ENCODE peak calls at places on chromosomes 2 and 18, in four cellular contexts. One of them, this sample, is unnamed.

GRCh38 chr2:139018252-139018651 is 238.1 kb upstream of the NXPH2 start:
- DNase-seq in endothelial cell: no peak
- DNase-seq in Caki2: no peak
- DNase-seq in suprapubic skin: no peak
- DNase-seq in this sample: no peak

GRCh38 chr18:58991127-58991798 is 126.6 kb downstream of the ZNF532 start:
- DNase-seq in endothelial cell: no peak
- DNase-seq in Caki2: no peak
- DNase-seq in suprapubic skin: no peak
- DNase-seq in this sample: no peak

GRCh38 chr2:36965751-36966369 is 476 bp downstream of the STRN start:
- DNase-seq in endothelial cell: peak; percentile 53
- DNase-seq in Caki2: peak; percentile 33
- DNase-seq in suprapubic skin: no peak
- DNase-seq in this sample: no peak

GRCh38 chr18:45522371-45522770 is 92.9 kb upstream of the SLC14A2 start:
- DNase-seq in endothelial cell: no peak
- DNase-seq in Caki2: no peak
- DNase-seq in suprapubic skin: no peak
- DNase-seq in this sample: no peak

GRCh38 chr2:10253596-10254372 is 48.9 kb upstream of the HPCAL1 start:
- DNase-seq in endothelial cell: no peak
- DNase-seq in Caki2: no peak
- DNase-seq in suprapubic skin: peak; percentile 42
- DNase-seq in this sample: no peak

GRCh38 chr2:227125506-227125905 is 38.5 kb downstream of the COL4A4 start:
- DNase-seq in endothelial cell: peak; percentile 20
- DNase-seq in Caki2: no peak
- DNase-seq in suprapubic skin: no peak
- DNase-seq in this sample: no peak

GRCh38 chr2:71612581-71613520 is 159.5 kb downstream of the DYSF start:
- DNase-seq in endothelial cell: no peak
- DNase-seq in Caki2: no peak
- DNase-seq in suprapubic skin: peak; percentile 54
- DNase-seq in this sample: no peak

GRCh38 chr2:119116411-119117295 is 41.9 kb downstream of the C1QL2 start:
- DNase-seq in endothelial cell: no peak
- DNase-seq in Caki2: no peak
- DNase-seq in suprapubic skin: no peak
- DNase-seq in this sample: no peak

GRCh38 chr2:26558271-26559043 is 80.5 kb upstream of the OTOF start:
- DNase-seq in endothelial cell: no peak
- DNase-seq in Caki2: peak; percentile 21
- DNase-seq in suprapubic skin: peak; percentile 31
- DNase-seq in this sample: peak; percentile 25

GRCh38 chr2:140808816-140809215 is 1322.0 kb downstream of the LRP1B start:
- DNase-seq in endothelial cell: no peak
- DNase-seq in Caki2: peak; percentile 12
- DNase-seq in suprapubic skin: no peak
- DNase-seq in this sample: no peak

GRCh38 chr2:191312662-191313061 is 67.5 kb downstream of the MYO1B start:
- DNase-seq in endothelial cell: no peak
- DNase-seq in Caki2: no peak
- DNase-seq in suprapubic skin: no peak
- DNase-seq in this sample: no peak

GRCh38 chr2:70935468-70936164 is at the start of gene ATP6V1B1:
- DNase-seq in endothelial cell: no peak
- DNase-seq in Caki2: no peak
- DNase-seq in suprapubic skin: no peak
- DNase-seq in this sample: peak; percentile 12

GRCh38 chr2:226742346-226742745 is 57.3 kb downstream of the IRS1 start:
- DNase-seq in endothelial cell: no peak
- DNase-seq in Caki2: no peak
- DNase-seq in suprapubic skin: peak; percentile 69
- DNase-seq in this sample: no peak

GRCh38 chr2:72576861-72577260 is 249.0 kb downstream of the EXOC6B start:
- DNase-seq in endothelial cell: no peak
- DNase-seq in Caki2: no peak
- DNase-seq in suprapubic skin: no peak
- DNase-seq in this sample: no peak

GRCh38 chr18:11162889-11163288 is 13.5 kb upstream of the PIEZO2 start:
- DNase-seq in endothelial cell: no peak
- DNase-seq in Caki2: no peak
- DNase-seq in suprapubic skin: no peak
- DNase-seq in this sample: no peak

GRCh38 chr2:71277536-71278103 is 50.7 kb upstream of the PAIP2B start:
- DNase-seq in endothelial cell: peak; percentile 64
- DNase-seq in Caki2: no peak
- DNase-seq in suprapubic skin: no peak
- DNase-seq in this sample: no peak

GRCh38 chr2:127695491-127696472 is 5.5 kb upstream of the SFT2D3 start:
- DNase-seq in endothelial cell: peak; percentile 59
- DNase-seq in Caki2: peak; percentile 51
- DNase-seq in suprapubic skin: peak; percentile 68
- DNase-seq in this sample: peak; percentile 74

GRCh38 chr2:177265834-177266817 is 1.6 kb upstream of the NFE2L2 start:
- DNase-seq in endothelial cell: no peak
- DNase-seq in Caki2: peak; percentile 96
- DNase-seq in suprapubic skin: no peak
- DNase-seq in this sample: no peak

GRCh38 chr2:27249077-27249890 is 13.6 kb downstream of the SLC30A3 start:
- DNase-seq in endothelial cell: no peak
- DNase-seq in Caki2: no peak
- DNase-seq in suprapubic skin: no peak
- DNase-seq in this sample: no peak

GRCh38 chr2:56299166-56299806 is 115.5 kb downstream of the CCDC85A start:
- DNase-seq in endothelial cell: no peak
- DNase-seq in Caki2: no peak
- DNase-seq in suprapubic skin: no peak
- DNase-seq in this sample: no peak

GRCh38 chr2:118750959-118751565 is 96.4 kb downstream of the EN1 start:
- DNase-seq in endothelial cell: no peak
- DNase-seq in Caki2: no peak
- DNase-seq in suprapubic skin: no peak
- DNase-seq in this sample: no peak

GRCh38 chr18:24342347-24342746 is 55.3 kb downstream of the OSBPL1A start:
- DNase-seq in endothelial cell: no peak
- DNase-seq in Caki2: no peak
- DNase-seq in suprapubic skin: no peak
- DNase-seq in this sample: no peak

GRCh38 chr2:104856086-104856972 is 2.4 kb downstream of the POU3F3 start:
- DNase-seq in endothelial cell: no peak
- DNase-seq in Caki2: peak; percentile 81
- DNase-seq in suprapubic skin: no peak
- DNase-seq in this sample: no peak

This sample was measured in mucosa of descending colon.